ENCODE peak calls at places on chromosomes 5 and 9, in nine cellular contexts. Y is colonic mucosa, K is nephron progenitor cell, F is AG09309, B is cardiac fibroblast, L is brain microvascular endothelial cell, R is osteocyte, I is GM13976, C is OCI-LY7. V is an unnamed sample.

GRCh38 chr5:55327281-55327680 is 19.5 kb downstream of the MTREX start:
- DNase-seq in Y (no peak), K (no peak), F (no peak), B (no peak), L (no peak), R (no peak), I (no peak), C (no peak), V (no peak)

GRCh38 chr9:112360047-112360804 is 19.7 kb upstream of the HSDL2 start:
- DNase-seq in Y (no peak), K (no peak), F (peak), B (no peak), L (no peak), R (no peak), I (no peak), C (no peak), V (no peak)

GRCh38 chr9:38003230-38003629 is 65.8 kb downstream of the SHB start:
- DNase-seq in Y (no peak), K (no peak), F (no peak), B (no peak), L (no peak), R (no peak), I (no peak), C (no peak), V (no peak)

GRCh38 chr5:82105457-82105856 is 133.6 kb downstream of the ATG10 start:
- DNase-seq in Y (no peak), K (no peak), F (no peak), B (no peak), L (no peak), R (no peak), I (no peak), C (no peak), V (no peak)

GRCh38 chr5:14321936-14322335 is 178.8 kb downstream of the TRIO start:
- DNase-seq in Y (no peak), K (no peak), F (no peak), B (no peak), L (no peak), R (no peak), I (no peak), C (no peak), V (no peak)

GRCh38 chr9:70816316-70816715 is 305.1 kb downstream of the TRPM3 start:
- DNase-seq in Y (no peak), K (no peak), F (no peak), B (no peak), L (no peak), R (no peak), I (no peak), C (no peak), V (no peak)

GRCh38 chr9:8408575-8409190 is 609.1 kb upstream of the DMAC1 start:
- DNase-seq in Y (no peak), K (no peak), F (no peak), B (no peak), L (no peak), R (no peak), I (no peak), C (no peak), V (no peak)

GRCh38 chr5:150999704-151000452 is 20.5 kb upstream of the GPX3 start:
- DNase-seq in Y (no peak), K (no peak), F (no peak), B (peak), L (peak), R (peak), I (no peak), C (no peak), V (no peak)

GRCh38 chr5:75052461-75053285 is at the start of gene GCNT4:
- DNase-seq in Y (peak), K (peak), F (no peak), B (peak), L (no peak), R (no peak), I (peak), C (no peak), V (peak)

GRCh38 chr5:73213566-73213998 is 40.6 kb downstream of the TMEM174 start:
- DNase-seq in Y (peak), K (no peak), F (peak), B (peak), L (peak), R (no peak), I (no peak), C (no peak), V (no peak)

GRCh38 chr5:43099615-43100014 is 21.1 kb upstream of the ZNF131 start:
- DNase-seq in Y (no peak), K (no peak), F (no peak), B (no peak), L (no peak), R (no peak), I (no peak), C (no peak), V (no peak)

GRCh38 chr5:37490931-37491330 is 111.8 kb downstream of the WDR70 start:
- DNase-seq in Y (no peak), K (no peak), F (no peak), B (no peak), L (no peak), R (no peak), I (no peak), C (no peak), V (no peak)

GRCh38 chr9:128920381-128921058 is at the start of gene PHYHD1:
- DNase-seq in Y (no peak), K (no peak), F (no peak), B (peak), L (no peak), R (no peak), I (no peak), C (peak), V (no peak)

GRCh38 chr5:41334758-41335157 is 121.4 kb upstream of the C6 start:
- DNase-seq in Y (no peak), K (no peak), F (no peak), B (peak), L (no peak), R (no peak), I (no peak), C (no peak), V (peak)

GRCh38 chr5:78518365-78519197 is 130.0 kb downstream of the LHFPL2 start:
- DNase-seq in Y (no peak), K (no peak), F (no peak), B (peak), L (peak), R (no peak), I (no peak), C (no peak), V (no peak)

GRCh38 chr9:131094622-131095021 is 1.7 kb upstream of the AIF1L start:
- DNase-seq in Y (peak), K (no peak), F (peak), B (peak), L (peak), R (no peak), I (no peak), C (no peak), V (no peak)

GRCh38 chr9:79524266-79524665 is 47.5 kb upstream of the TLE4 start:
- DNase-seq in Y (no peak), K (no peak), F (peak), B (no peak), L (peak), R (no peak), I (no peak), C (no peak), V (no peak)

GRCh38 chr9:124493794-124494479 is 13.3 kb downstream of the NR5A1 start:
- DNase-seq in Y (no peak), K (no peak), F (no peak), B (no peak), L (no peak), R (no peak), I (peak), C (no peak), V (peak)

GRCh38 chr5:154293219-154293618 is 102.7 kb downstream of the GALNT10 start:
- DNase-seq in Y (no peak), K (no peak), F (no peak), B (no peak), L (no peak), R (peak), I (no peak), C (no peak), V (no peak)

GRCh38 chr5:145347026-145347616 is 488.0 kb downstream of the PRELID2 start:
- DNase-seq in Y (no peak), K (peak), F (peak), B (peak), L (peak), R (no peak), I (no peak), C (peak), V (peak)

GRCh38 chr9:37037744-37038640 is 3.9 kb upstream of the PAX5 start:
- DNase-seq in Y (no peak), K (peak), F (no peak), B (no peak), L (no peak), R (no peak), I (peak), C (peak), V (peak)

GRCh38 chr5:91361790-91362189 is 21.3 kb downstream of the ARRDC3 start:
- DNase-seq in Y (no peak), K (no peak), F (no peak), B (no peak), L (no peak), R (no peak), I (no peak), C (no peak), V (no peak)

GRCh38 chr9:126989847-126990821 is 75.6 kb downstream of the RALGPS1 start:
- DNase-seq in Y (no peak), K (no peak), F (no peak), B (peak), L (no peak), R (no peak), I (no peak), C (no peak), V (no peak)

GRCh38 chr9:122991370-122991830 is 42.1 kb upstream of the GPR21 start:
- DNase-seq in Y (peak), K (no peak), F (peak), B (peak), L (peak), R (no peak), I (peak), C (peak), V (peak)

GRCh38 chr5:4662845-4663244 is 477.3 kb upstream of the ADAMTS16 start:
- DNase-seq in Y (no peak), K (no peak), F (no peak), B (no peak), L (no peak), R (no peak), I (no peak), C (no peak), V (no peak)

GRCh38 chr5:33153373-33153772 is 287.4 kb upstream of the TARS1 start:
- DNase-seq in Y (no peak), K (no peak), F (no peak), B (peak), L (no peak), R (no peak), I (no peak), C (no peak), V (no peak)

GRCh38 chr5:6087576-6087975 is 290.8 kb downstream of the MED10 start:
- DNase-seq in Y (no peak), K (no peak), F (no peak), B (no peak), L (no peak), R (no peak), I (no peak), C (no peak), V (no peak)

GRCh38 chr5:118450924-118451332 is 537.4 kb downstream of the DTWD2 start:
- DNase-seq in Y (no peak), K (no peak), F (no peak), B (no peak), L (no peak), R (no peak), I (no peak), C (no peak), V (no peak)

GRCh38 chr5:421901-422300 is 21.1 kb upstream of the EXOC3 start:
- DNase-seq in Y (no peak), K (no peak), F (no peak), B (no peak), L (no peak), R (no peak), I (no peak), C (no peak), V (no peak)

GRCh38 chr9:124411514-124412227 is 3.6 kb downstream of the PSMB7 start:
- DNase-seq in Y (no peak), K (no peak), F (peak), B (peak), L (peak), R (no peak), I (no peak), C (no peak), V (no peak)

GRCh38 chr9:98248737-98249474 is 6.5 kb downstream of the TBC1D2 start:
- DNase-seq in Y (peak), K (peak), F (peak), B (peak), L (peak), R (no peak), I (no peak), C (no peak), V (no peak)

GRCh38 chr5:4571248-4571950 is 568.7 kb upstream of the ADAMTS16 start:
- DNase-seq in Y (no peak), K (no peak), F (no peak), B (no peak), L (no peak), R (no peak), I (no peak), C (no peak), V (no peak)

GRCh38 chr5:167947312-167947711 is 344.1 kb upstream of the WWC1 start:
- DNase-seq in Y (no peak), K (no peak), F (no peak), B (peak), L (no peak), R (no peak), I (no peak), C (no peak), V (no peak)

GRCh38 chr5:170629566-170630175 is 125.9 kb downstream of the KCNIP1 start:
- DNase-seq in Y (no peak), K (no peak), F (no peak), B (no peak), L (no peak), R (no peak), I (no peak), C (no peak), V (no peak)

GRCh38 chr9:36902063-36902735 is 131.9 kb downstream of the PAX5 start:
- DNase-seq in Y (no peak), K (no peak), F (no peak), B (no peak), L (no peak), R (peak), I (no peak), C (no peak), V (no peak)

GRCh38 chr5:16160706-16161105 is 18.9 kb downstream of the MARCHF11 start:
- DNase-seq in Y (peak), K (peak), F (peak), B (peak), L (peak), R (no peak), I (peak), C (peak), V (peak)
- TF ChIP-seq CTCF in Y (peak), K (peak), F (peak), B (peak), L (peak), R (peak), I (peak), C (peak), V (peak)

GRCh38 chr5:146624179-146624578 is 108.2 kb upstream of the GPR151 start:
- DNase-seq in Y (no peak), K (peak), F (no peak), B (no peak), L (no peak), R (no peak), I (no peak), C (no peak), V (no peak)

GRCh38 chr5:146623009-146623408 is 107.0 kb upstream of the GPR151 start:
- DNase-seq in Y (no peak), K (no peak), F (no peak), B (no peak), L (no peak), R (no peak), I (no peak), C (no peak), V (no peak)

GRCh38 chr5:146623657-146624056 is 107.7 kb upstream of the GPR151 start:
- DNase-seq in Y (no peak), K (no peak), F (no peak), B (no peak), L (no peak), R (no peak), I (no peak), C (no peak), V (no peak)

GRCh38 chr5:146620663-146621051 is 104.7 kb upstream of the GPR151 start:
- DNase-seq in Y (no peak), K (no peak), F (no peak), B (no peak), L (no peak), R (no peak), I (no peak), C (no peak), V (no peak)

DNA sequence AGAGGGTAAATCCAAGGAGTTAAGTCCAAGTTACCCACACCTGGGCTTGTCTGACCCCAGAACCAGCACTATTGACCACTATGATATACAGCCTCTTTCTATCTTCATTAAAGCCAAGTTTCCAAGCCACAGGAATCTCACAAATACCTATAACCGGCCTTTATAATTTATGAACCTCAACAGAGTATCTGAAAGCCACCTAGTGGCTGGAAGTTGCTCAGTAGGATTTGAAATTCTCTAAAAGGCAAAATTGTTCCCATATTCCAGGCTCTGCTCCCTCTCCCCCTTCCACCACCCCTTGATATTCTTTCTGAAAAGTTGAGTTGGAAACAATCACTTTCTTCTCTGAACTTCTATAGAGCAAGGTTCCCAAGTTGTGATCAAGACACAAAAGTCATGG is 106.4 kb upstream of the GPR151 start:
- DNase-seq in Y (no peak), K (no peak), F (no peak), B (no peak), L (no peak), R (no peak), I (no peak), C (no peak), V (no peak)
- TF ChIP-seq CTCF in Y (no peak), K (no peak), F (peak), B (no peak), L (peak), R (peak), I (no peak), C (peak), V (no peak)

GRCh38 chr9:107712390-107712789 is 222.8 kb upstream of the KLF4 start:
- DNase-seq in Y (no peak), K (no peak), F (no peak), B (peak), L (peak), R (no peak), I (no peak), C (no peak), V (no peak)
- TF ChIP-seq CTCF in Y (no peak), K (no peak), F (no peak), B (peak), L (peak), R (no peak), I (no peak), C (no peak), V (no peak)

DNA sequence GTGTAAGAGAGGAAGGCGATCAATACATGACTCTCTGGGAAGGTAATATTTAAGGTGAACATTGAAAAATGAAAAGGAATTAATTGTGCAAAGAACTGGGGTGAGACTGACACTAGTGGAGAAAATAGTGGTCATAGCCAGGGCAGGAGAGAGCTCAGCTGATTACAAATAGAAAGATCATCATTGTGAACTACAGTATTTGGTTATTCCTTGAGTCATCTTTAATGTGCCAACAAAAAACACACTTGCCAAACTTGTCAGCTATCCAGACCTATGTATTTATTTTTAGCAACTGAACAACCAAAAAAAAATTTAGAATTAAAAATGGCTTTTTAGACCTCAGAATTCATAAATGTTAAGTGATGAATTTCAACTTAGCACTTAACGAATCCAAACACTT is 749.8 kb upstream of the CDH9 start:
- DNase-seq in Y (no peak), K (no peak), F (no peak), B (no peak), L (no peak), R (no peak), I (no peak), C (no peak), V (no peak)
- TF ChIP-seq CTCF in Y (no peak), K (no peak), F (no peak), B (no peak), L (no peak), R (no peak), I (no peak), C (no peak), V (no peak)